ENCODE peak calls at places on chromosomes 3 and 15, in six cellular contexts. One of them, this sample, is unnamed.
A peak's percentile ranks its signal among the peaks of the same experiment; 100 is the strongest.

GRCh38 chr3:5002174-5002870 is 23.1 kb downstream of the BHLHE40 start:
- DNase-seq in tibial artery: no peak
- DNase-seq in pancreas: no peak
- DNase-seq in Right ventricle myocardium superior: no peak
- DNase-seq in aorta: no peak
- DNase-seq in right lobe of liver: no peak
- DNase-seq in this sample: no peak

GRCh38 chr15:39205081-39205480 is 375.8 kb upstream of the THBS1 start:
- DNase-seq in tibial artery: no peak
- DNase-seq in pancreas: no peak
- DNase-seq in Right ventricle myocardium superior: no peak
- DNase-seq in aorta: no peak
- DNase-seq in right lobe of liver: no peak
- DNase-seq in this sample: no peak

GRCh38 chr15:74635228-74635627 is 19.6 kb downstream of the CLK3 start:
- DNase-seq in tibial artery: peak; percentile 57
- DNase-seq in pancreas: no peak
- DNase-seq in Right ventricle myocardium superior: peak; percentile 66
- DNase-seq in aorta: no peak
- DNase-seq in right lobe of liver: peak; percentile 63
- DNase-seq in this sample: no peak

GRCh38 chr3:10467904-10468610 is 37.3 kb downstream of the ATP2B2 start:
- DNase-seq in tibial artery: no peak
- DNase-seq in pancreas: no peak
- DNase-seq in Right ventricle myocardium superior: no peak
- DNase-seq in aorta: no peak
- DNase-seq in right lobe of liver: peak; percentile 82
- DNase-seq in this sample: no peak

GRCh38 chr3:155185623-155186022 is 105.5 kb downstream of the MME start:
- DNase-seq in tibial artery: no peak
- DNase-seq in pancreas: no peak
- DNase-seq in Right ventricle myocardium superior: no peak
- DNase-seq in aorta: no peak
- DNase-seq in right lobe of liver: no peak
- DNase-seq in this sample: no peak

GRCh38 chr15:81331600-81331999 is 7.7 kb upstream of the STARD5 start:
- DNase-seq in tibial artery: no peak
- DNase-seq in pancreas: no peak
- DNase-seq in Right ventricle myocardium superior: no peak
- DNase-seq in aorta: no peak
- DNase-seq in right lobe of liver: no peak
- DNase-seq in this sample: no peak

GRCh38 chr15:69482686-69483256 is 30.2 kb downstream of the RPLP1 start:
- DNase-seq in tibial artery: no peak
- DNase-seq in pancreas: no peak
- DNase-seq in Right ventricle myocardium superior: no peak
- DNase-seq in aorta: no peak
- DNase-seq in right lobe of liver: peak; percentile 23
- DNase-seq in this sample: no peak

GRCh38 chr15:72790302-72790955 is 6.9 kb upstream of the ADPGK start:
- DNase-seq in tibial artery: no peak
- DNase-seq in pancreas: no peak
- DNase-seq in Right ventricle myocardium superior: no peak
- DNase-seq in aorta: no peak
- DNase-seq in right lobe of liver: no peak
- DNase-seq in this sample: no peak

GRCh38 chr15:99307735-99308134 is 56.5 kb downstream of the LRRC28 start:
- DNase-seq in tibial artery: no peak
- DNase-seq in pancreas: no peak
- DNase-seq in Right ventricle myocardium superior: no peak
- DNase-seq in aorta: no peak
- DNase-seq in right lobe of liver: no peak
- DNase-seq in this sample: no peak

GRCh38 chr3:114660124-114660523 is 366.3 kb downstream of the TIGIT start:
- DNase-seq in tibial artery: peak; percentile 24
- DNase-seq in pancreas: peak; percentile 30
- DNase-seq in Right ventricle myocardium superior: peak; percentile 44
- DNase-seq in aorta: peak; percentile 47
- DNase-seq in right lobe of liver: no peak
- DNase-seq in this sample: peak; percentile 28

GRCh38 chr15:74209997-74210573 is 7.5 kb upstream of the STRA6 start:
- DNase-seq in tibial artery: no peak
- DNase-seq in pancreas: no peak
- DNase-seq in Right ventricle myocardium superior: no peak
- DNase-seq in aorta: no peak
- DNase-seq in right lobe of liver: no peak
- DNase-seq in this sample: no peak

GRCh38 chr3:69791919-69792399 is 52.7 kb downstream of the MITF start:
- DNase-seq in tibial artery: no peak
- DNase-seq in pancreas: no peak
- DNase-seq in Right ventricle myocardium superior: no peak
- DNase-seq in aorta: no peak
- DNase-seq in right lobe of liver: no peak
- DNase-seq in this sample: no peak

GRCh38 chr3:135310317-135310716 is 515.3 kb downstream of the EPHB1 start:
- DNase-seq in tibial artery: no peak
- DNase-seq in pancreas: no peak
- DNase-seq in Right ventricle myocardium superior: no peak
- DNase-seq in aorta: no peak
- DNase-seq in right lobe of liver: no peak
- DNase-seq in this sample: no peak

GRCh38 chr3:37990527-37990926 is at the start of gene VILL:
- DNase-seq in tibial artery: no peak
- DNase-seq in pancreas: peak; percentile 43
- DNase-seq in Right ventricle myocardium superior: no peak
- DNase-seq in aorta: no peak
- DNase-seq in right lobe of liver: peak; percentile 46
- DNase-seq in this sample: no peak

GRCh38 chr15:64099379-64099778 is 3.6 kb downstream of the SNX1 start:
- DNase-seq in tibial artery: no peak
- DNase-seq in pancreas: no peak
- DNase-seq in Right ventricle myocardium superior: no peak
- DNase-seq in aorta: no peak
- DNase-seq in right lobe of liver: no peak
- DNase-seq in this sample: no peak

GRCh38 chr3:17040322-17040721 is 155.6 kb downstream of the PLCL2 start:
- DNase-seq in tibial artery: no peak
- DNase-seq in pancreas: no peak
- DNase-seq in Right ventricle myocardium superior: no peak
- DNase-seq in aorta: no peak
- DNase-seq in right lobe of liver: no peak
- DNase-seq in this sample: no peak

GRCh38 chr15:32733276-32733675 is 15.5 kb downstream of the GREM1 start:
- DNase-seq in tibial artery: no peak
- DNase-seq in pancreas: no peak
- DNase-seq in Right ventricle myocardium superior: no peak
- DNase-seq in aorta: no peak
- DNase-seq in right lobe of liver: no peak
- DNase-seq in this sample: no peak

GRCh38 chr3:127035672-127036071 is 52.8 kb downstream of the PLXNA1 start:
- DNase-seq in tibial artery: peak; percentile 52
- DNase-seq in pancreas: peak; percentile 34
- DNase-seq in Right ventricle myocardium superior: peak; percentile 73
- DNase-seq in aorta: peak; percentile 93
- DNase-seq in right lobe of liver: no peak
- DNase-seq in this sample: peak; percentile 85

GRCh38 chr3:105938101-105938500 is 69.3 kb upstream of the CBLB start:
- DNase-seq in tibial artery: no peak
- DNase-seq in pancreas: no peak
- DNase-seq in Right ventricle myocardium superior: no peak
- DNase-seq in aorta: no peak
- DNase-seq in right lobe of liver: no peak
- DNase-seq in this sample: no peak

GRCh38 chr3:115074502-115074901 is 72.6 kb downstream of the ZBTB20 start:
- DNase-seq in tibial artery: no peak
- DNase-seq in pancreas: no peak
- DNase-seq in Right ventricle myocardium superior: no peak
- DNase-seq in aorta: no peak
- DNase-seq in right lobe of liver: no peak
- DNase-seq in this sample: no peak

GRCh38 chr3:171018151-171018935 is 8.2 kb downstream of the SLC2A2 start:
- DNase-seq in tibial artery: no peak
- DNase-seq in pancreas: no peak
- DNase-seq in Right ventricle myocardium superior: no peak
- DNase-seq in aorta: no peak
- DNase-seq in right lobe of liver: no peak
- DNase-seq in this sample: no peak

GRCh38 chr15:68183886-68184285 is 21.2 kb downstream of the CALML4 start:
- DNase-seq in tibial artery: no peak
- DNase-seq in pancreas: no peak
- DNase-seq in Right ventricle myocardium superior: no peak
- DNase-seq in aorta: no peak
- DNase-seq in right lobe of liver: no peak
- DNase-seq in this sample: no peak

GRCh38 chr3:94226058-94226457 is 163.2 kb downstream of the NSUN3 start:
- DNase-seq in tibial artery: no peak
- DNase-seq in pancreas: no peak
- DNase-seq in Right ventricle myocardium superior: no peak
- DNase-seq in aorta: no peak
- DNase-seq in right lobe of liver: no peak
- DNase-seq in this sample: no peak

GRCh38 chr3:141710888-141711616 is 27.0 kb upstream of the RNF7 start:
- DNase-seq in tibial artery: no peak
- DNase-seq in pancreas: no peak
- DNase-seq in Right ventricle myocardium superior: no peak
- DNase-seq in aorta: peak; percentile 67
- DNase-seq in right lobe of liver: no peak
- DNase-seq in this sample: peak; percentile 44

GRCh38 chr15:92164327-92165000 is 229.2 kb upstream of the ST8SIA2 start:
- DNase-seq in tibial artery: no peak
- DNase-seq in pancreas: no peak
- DNase-seq in Right ventricle myocardium superior: no peak
- DNase-seq in aorta: no peak
- DNase-seq in right lobe of liver: peak; percentile 56
- DNase-seq in this sample: no peak

GRCh38 chr15:96053039-96054021 is 277.2 kb upstream of the NR2F2 start:
- DNase-seq in tibial artery: no peak
- DNase-seq in pancreas: peak; percentile 36
- DNase-seq in Right ventricle myocardium superior: peak; percentile 78
- DNase-seq in aorta: no peak
- DNase-seq in right lobe of liver: peak; percentile 76
- DNase-seq in this sample: peak; percentile 46

GRCh38 chr15:64841258-64842098 is at the start of gene PLEKHO2:
- DNase-seq in tibial artery: peak; percentile 97
- DNase-seq in pancreas: peak; percentile 97
- DNase-seq in Right ventricle myocardium superior: peak; percentile 98
- DNase-seq in aorta: peak; percentile 99
- DNase-seq in right lobe of liver: peak; percentile 91
- DNase-seq in this sample: peak; percentile 98

GRCh38 chr3:178002113-178002512 is 534.1 kb upstream of the KCNMB2 start:
- DNase-seq in tibial artery: no peak
- DNase-seq in pancreas: no peak
- DNase-seq in Right ventricle myocardium superior: no peak
- DNase-seq in aorta: no peak
- DNase-seq in right lobe of liver: no peak
- DNase-seq in this sample: no peak

GRCh38 chr3:30747771-30748281 is 141.4 kb downstream of the TGFBR2 start:
- DNase-seq in tibial artery: no peak
- DNase-seq in pancreas: no peak
- DNase-seq in Right ventricle myocardium superior: no peak
- DNase-seq in aorta: no peak
- DNase-seq in right lobe of liver: no peak
- DNase-seq in this sample: no peak

GRCh38 chr3:156373095-156373494 is 181.8 kb downstream of the SSR3 start:
- DNase-seq in tibial artery: no peak
- DNase-seq in pancreas: no peak
- DNase-seq in Right ventricle myocardium superior: no peak
- DNase-seq in aorta: no peak
- DNase-seq in right lobe of liver: no peak
- DNase-seq in this sample: no peak

GRCh38 chr15:45428491-45428890 is 50.1 kb upstream of the GATM start:
- DNase-seq in tibial artery: no peak
- DNase-seq in pancreas: no peak
- DNase-seq in Right ventricle myocardium superior: no peak
- DNase-seq in aorta: no peak
- DNase-seq in right lobe of liver: no peak
- DNase-seq in this sample: no peak

GRCh38 chr15:85749261-85750151 is 45.2 kb downstream of the KLHL25 start:
- DNase-seq in tibial artery: peak; percentile 73
- DNase-seq in pancreas: no peak
- DNase-seq in Right ventricle myocardium superior: peak; percentile 79
- DNase-seq in aorta: no peak
- DNase-seq in right lobe of liver: no peak
- DNase-seq in this sample: no peak

GRCh38 chr3:194928183-194928736 is 242.6 kb downstream of the FAM43A start:
- DNase-seq in tibial artery: no peak
- DNase-seq in pancreas: no peak
- DNase-seq in Right ventricle myocardium superior: no peak
- DNase-seq in aorta: no peak
- DNase-seq in right lobe of liver: no peak
- DNase-seq in this sample: no peak

GRCh38 chr15:70212288-70212962 is 114.7 kb upstream of the TLE3 start:
- DNase-seq in tibial artery: no peak
- DNase-seq in pancreas: no peak
- DNase-seq in Right ventricle myocardium superior: no peak
- DNase-seq in aorta: no peak
- DNase-seq in right lobe of liver: peak; percentile 45
- DNase-seq in this sample: no peak

GRCh38 chr3:130661116-130661515 is 85.5 kb downstream of the PIK3R4 start:
- DNase-seq in tibial artery: no peak
- DNase-seq in pancreas: no peak
- DNase-seq in Right ventricle myocardium superior: no peak
- DNase-seq in aorta: no peak
- DNase-seq in right lobe of liver: no peak
- DNase-seq in this sample: no peak

GRCh38 chr3:138314751-138315150 is 14.9 kb downstream of the NME9 start:
- DNase-seq in tibial artery: no peak
- DNase-seq in pancreas: no peak
- DNase-seq in Right ventricle myocardium superior: no peak
- DNase-seq in aorta: no peak
- DNase-seq in right lobe of liver: no peak
- DNase-seq in this sample: no peak

GRCh38 chr3:170154084-170154483 is 27.4 kb downstream of the PHC3 start:
- DNase-seq in tibial artery: no peak
- DNase-seq in pancreas: no peak
- DNase-seq in Right ventricle myocardium superior: no peak
- DNase-seq in aorta: no peak
- DNase-seq in right lobe of liver: no peak
- DNase-seq in this sample: no peak

GRCh38 chr15:29312387-29312786 is 42.8 kb upstream of the NSMCE3 start:
- DNase-seq in tibial artery: no peak
- DNase-seq in pancreas: no peak
- DNase-seq in Right ventricle myocardium superior: no peak
- DNase-seq in aorta: no peak
- DNase-seq in right lobe of liver: no peak
- DNase-seq in this sample: no peak